ENCODE peak calls at places on chromosomes 16 and 17, in four cellular contexts. A, H, T and R are unnamed samples.

GRCh38 chr16:14057878-14058382 is 13.2 kb upstream of the MRTFB start:
- DNase-seq in A (no peak), H (no peak), T (no peak), R (no peak)

GRCh38 chr17:80261159-80261894 is 675 bp downstream of the RNF213 start:
- DNase-seq in A (peak), H (no peak), T (no peak), R (peak)

GRCh38 chr16:57634171-57634570 is 5.7 kb downstream of the ADGRG1 start:
- DNase-seq in A (no peak), H (no peak), T (no peak), R (peak)

GRCh38 chr17:19357351-19358140 is 5.0 kb downstream of the B9D1 start:
- DNase-seq in A (no peak), H (no peak), T (no peak), R (no peak)

GRCh38 chr17:2551928-2552327 is 40.2 kb upstream of the METTL16 start:
- DNase-seq in A (no peak), H (no peak), T (no peak), R (no peak)

GRCh38 chr16:85448557-85449194 is 164.4 kb upstream of the GSE1 start:
- DNase-seq in A (peak), H (no peak), T (no peak), R (no peak)

GRCh38 chr16:86667035-86667434 is 88.7 kb downstream of the FOXL1 start:
- DNase-seq in A (no peak), H (no peak), T (no peak), R (no peak)

GRCh38 chr17:37067555-37068111 is 118.9 kb downstream of the AATF start:
- DNase-seq in A (no peak), H (peak), T (no peak), R (peak)

GRCh38 chr16:31513126-31513525 is 4.9 kb upstream of the RUSF1 start:
- DNase-seq in A (no peak), H (no peak), T (no peak), R (no peak)

GRCh38 chr16:14232106-14232890 is 161.2 kb downstream of the MRTFB start:
- DNase-seq in A (no peak), H (no peak), T (no peak), R (no peak)

GRCh38 chr17:80845863-80846671 is 145.6 kb upstream of the CHMP6 start:
- DNase-seq in A (peak), H (no peak), T (no peak), R (no peak)

GRCh38 chr17:77332981-77333685 is 192.4 kb downstream of the SEC14L1 start:
- DNase-seq in A (peak), H (no peak), T (no peak), R (no peak)

GRCh38 chr16:31874354-31875111 is 926 bp downstream of the ZNF267 start:
- DNase-seq in A (no peak), H (no peak), T (peak), R (no peak)

GRCh38 chr16:84361546-84361945 is 6.8 kb upstream of the ATP2C2 start:
- DNase-seq in A (no peak), H (no peak), T (no peak), R (no peak)

GRCh38 chr16:84507011-84507982 is 2.8 kb upstream of the MEAK7 start:
- DNase-seq in A (peak), H (no peak), T (peak), R (no peak)

GRCh38 chr17:1153795-1154546 is 25.8 kb downstream of the ABR start:
- DNase-seq in A (no peak), H (no peak), T (no peak), R (peak)

GRCh38 chr17:45428954-45429337 is 3.7 kb downstream of the ARHGAP27 start:
- DNase-seq in A (peak), H (no peak), T (no peak), R (no peak)

GRCh38 chr17:14152726-14153125 is 83.4 kb downstream of the COX10 start:
- DNase-seq in A (no peak), H (no peak), T (no peak), R (no peak)

GRCh38 chr16:11201498-11202259 is 54.3 kb downstream of the SOCS1 start:
- DNase-seq in A (no peak), H (peak), T (no peak), R (peak)

GRCh38 chr17:309361-309888 is 43.2 kb downstream of the RPH3AL start:
- DNase-seq in A (peak), H (no peak), T (no peak), R (no peak)

GRCh38 chr16:24130494-24131085 is 125.5 kb upstream of the CACNG3 start:
- DNase-seq in A (no peak), H (no peak), T (no peak), R (no peak)

GRCh38 chr16:86389566-86390328 is 120.6 kb upstream of the FOXF1 start:
- DNase-seq in A (no peak), H (no peak), T (no peak), R (no peak)

GRCh38 chr17:47119746-47120520 is 69.2 kb downstream of the CDC27 start:
- DNase-seq in A (no peak), H (peak), T (no peak), R (peak)

GRCh38 chr17:35011671-35012216 is 31.4 kb downstream of the LIG3 start:
- DNase-seq in A (no peak), H (no peak), T (no peak), R (no peak)

GRCh38 chr17:79629548-79630049 is 18.7 kb upstream of the RBFOX3 start:
- DNase-seq in A (no peak), H (no peak), T (no peak), R (no peak)

GRCh38 chr17:77948690-77949114 is 9.8 kb upstream of the TNRC6C start:
- DNase-seq in A (no peak), H (peak), T (no peak), R (peak)

GRCh38 chr16:66003196-66003595 is 363.3 kb upstream of the CDH5 start:
- DNase-seq in A (no peak), H (no peak), T (no peak), R (no peak)

GRCh38 chr16:69132424-69133252 is at the start of the genes CHTF8 and UTP4:
- DNase-seq in A (peak), H (peak), T (no peak), R (peak)
- TF ChIP-seq POLR2A in A (no peak), H (peak), T (peak), R (peak)

GRCh38 chr17:3794890-3795757 is 5.9 kb downstream of the ITGAE start:
- DNase-seq in A (no peak), H (no peak), T (no peak), R (peak)
- TF ChIP-seq POLR2A in A (no peak), H (no peak), T (peak), R (no peak)

DNA sequence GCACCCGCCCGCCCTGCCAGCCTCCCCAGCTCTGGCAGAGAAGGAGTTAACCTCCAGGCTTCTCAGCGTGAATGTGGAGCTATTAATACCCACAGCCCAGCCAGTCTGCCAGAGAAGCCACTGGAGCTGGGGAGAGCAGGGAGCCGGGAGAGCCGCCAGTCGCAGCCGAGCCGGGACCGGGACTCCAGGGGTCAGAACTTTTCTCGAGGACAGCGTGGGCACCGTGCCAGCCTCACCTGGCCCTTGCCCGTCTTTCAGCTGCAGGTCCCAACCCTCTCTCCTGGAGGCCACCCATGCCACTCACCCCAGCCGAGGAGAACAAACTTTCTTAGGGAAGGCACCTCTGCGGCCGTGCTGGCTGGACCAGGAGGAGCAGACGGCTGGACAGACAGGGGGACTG is 33.8 kb upstream of the SBK1 start:
- DNase-seq in A (no peak), H (no peak), T (no peak), R (no peak)
- TF ChIP-seq POLR2A in A (no peak), H (no peak), T (no peak), R (no peak)

GRCh38 chr17:61338000-61338864 is 61.4 kb upstream of the TBX2 start:
- DNase-seq in A (no peak), H (peak), T (no peak), R (peak)
- TF ChIP-seq POLR2A in A (no peak), H (no peak), T (no peak), R (no peak)

GRCh38 chr16:82063456-82064082 is 28.5 kb downstream of the HSD17B2 start:
- DNase-seq in A (no peak), H (no peak), T (no peak), R (no peak)

GRCh38 chr16:82067810-82068325 is 32.8 kb downstream of the HSD17B2 start:
- DNase-seq in A (no peak), H (no peak), T (no peak), R (no peak)

GRCh38 chr16:82070656-82071369 is 35.8 kb downstream of the HSD17B2 start:
- DNase-seq in A (no peak), H (no peak), T (no peak), R (peak)

GRCh38 chr16:82071421-82071820 is 36.4 kb downstream of the HSD17B2 start:
- DNase-seq in A (no peak), H (no peak), T (no peak), R (no peak)

DNA sequence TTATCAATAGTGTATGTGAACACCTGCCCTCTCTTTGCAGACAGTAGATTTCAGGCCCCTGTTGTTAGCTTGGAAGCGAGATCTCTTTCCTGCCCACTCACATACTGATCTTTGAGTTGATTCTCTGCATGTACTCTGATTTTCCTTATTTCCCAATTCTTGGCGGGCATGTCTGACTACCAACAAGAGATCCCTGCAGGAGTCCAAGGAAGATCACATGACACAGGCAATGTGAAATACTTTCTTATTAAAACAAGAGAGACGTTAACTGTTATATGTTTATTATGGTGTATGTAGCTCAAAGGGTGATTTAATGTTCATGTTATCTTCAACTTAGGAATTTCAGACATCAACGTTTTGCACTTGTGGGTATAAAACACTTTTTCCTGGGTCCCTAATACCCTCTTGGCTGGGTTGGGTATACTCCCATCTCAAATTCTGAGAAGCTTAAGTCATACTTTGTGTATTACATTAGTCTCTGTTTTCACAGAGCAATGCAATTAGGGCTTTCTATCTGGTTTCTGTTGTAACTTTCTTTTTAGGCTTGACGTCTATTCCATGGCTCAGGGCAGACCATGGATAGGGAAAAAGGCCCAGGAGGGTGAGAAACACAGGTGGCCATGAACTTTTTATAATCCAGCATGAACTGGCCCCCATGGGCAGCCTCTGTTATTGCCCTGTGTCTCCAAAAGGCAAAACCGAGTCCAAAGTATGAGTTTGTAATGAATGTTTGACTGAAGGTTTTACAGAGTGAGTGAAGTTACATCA is 32.2 kb downstream of the HSD17B2 start:
- DNase-seq in A (no peak), H (no peak), T (no peak), R (no peak)
- TF ChIP-seq POLR2A in A (no peak), H (no peak), T (no peak), R (no peak)

GRCh38 chr17:82080048-82080788 is 14.6 kb upstream of the DUS1L start:
- DNase-seq in A (no peak), H (no peak), T (no peak), R (no peak)

GRCh38 chr17:82078433-82078832 is 12.8 kb upstream of the DUS1L start:
- DNase-seq in A (no peak), H (no peak), T (no peak), R (no peak)

GRCh38 chr17:82080789-82081464 is 15.3 kb upstream of the DUS1L start:
- DNase-seq in A (no peak), H (no peak), T (no peak), R (no peak)

GRCh38 chr17:82077617-82078358 is 12.2 kb upstream of the DUS1L start:
- DNase-seq in A (no peak), H (no peak), T (no peak), R (no peak)

GRCh38 chr17:82079001-82079677 is 13.5 kb upstream of the DUS1L start:
- DNase-seq in A (no peak), H (no peak), T (no peak), R (no peak)
- TF ChIP-seq POLR2A in A (no peak), H (no peak), T (peak), R (no peak)